ENCODE peak calls at places on chromosomes 13 and 19, in ten cellular contexts. B is stimulated activated CD8-positive, alpha-beta memory T cell treated with anti-CD3 and anti-CD28 coated beads, Interleukin-4, amount 100 ng/mL, for 4 hours; Q is transverse colon; X is stomach; E is GM06990; K is NCI-H2171; O is HFFc6; V is HS-5; A is neural crest cell; T is HFF-Myc. Z is an unnamed sample.

GRCh38 chr19:46372901-46373572 is 26.1 kb downstream of the PPP5C start:
- DNase-seq in B (no peak), Q (no peak), X (no peak), E (no peak), K (no peak), O (no peak), V (no peak), A (no peak), T (no peak), Z (no peak)

GRCh38 chr13:24680258-24680920 is at the start of gene ATP12A:
- DNase-seq in B (no peak), Q (peak), X (peak), E (no peak), K (no peak), O (no peak), V (no peak), A (no peak), T (no peak), Z (peak)

GRCh38 chr19:43470288-43470687 is 4.9 kb upstream of the LYPD3 start:
- DNase-seq in B (peak), Q (no peak), X (no peak), E (no peak), K (no peak), O (peak), V (no peak), A (no peak), T (no peak), Z (no peak)

GRCh38 chr13:28820099-28821051 is at the start of gene MTUS2:
- DNase-seq in B (no peak), Q (no peak), X (no peak), E (peak), K (no peak), O (no peak), V (no peak), A (peak), T (no peak), Z (no peak)

GRCh38 chr13:100314132-100314910 is 225.4 kb downstream of the PCCA start:
- DNase-seq in B (no peak), Q (no peak), X (no peak), E (no peak), K (no peak), O (no peak), V (no peak), A (no peak), T (no peak), Z (no peak)

GRCh38 chr19:5926641-5927438 is 12.8 kb downstream of the CAPS start:
- DNase-seq in B (no peak), Q (peak), X (no peak), E (no peak), K (no peak), O (peak), V (no peak), A (no peak), T (peak), Z (no peak)

GRCh38 chr13:78602561-78603239 is 652 bp downstream of the POU4F1 start:
- DNase-seq in B (no peak), Q (no peak), X (no peak), E (peak), K (peak), O (no peak), V (no peak), A (no peak), T (no peak), Z (peak)

GRCh38 chr13:44394649-44395048 is 21.0 kb downstream of the SERP2 start:
- DNase-seq in B (no peak), Q (no peak), X (no peak), E (no peak), K (no peak), O (no peak), V (no peak), A (no peak), T (no peak), Z (no peak)

GRCh38 chr13:21060827-21061076 is 634 bp downstream of the LATS2 start:
- DNase-seq in B (no peak), Q (no peak), X (peak), E (no peak), K (no peak), O (no peak), V (no peak), A (peak), T (no peak), Z (no peak)

GRCh38 chr19:31821346-31821745 is 472.1 kb upstream of the TSHZ3 start:
- DNase-seq in B (no peak), Q (no peak), X (no peak), E (no peak), K (no peak), O (no peak), V (no peak), A (no peak), T (no peak), Z (no peak)

GRCh38 chr19:40640744-40641143 is 39.6 kb downstream of the LTBP4 start:
- DNase-seq in B (no peak), Q (no peak), X (no peak), E (no peak), K (no peak), O (no peak), V (no peak), A (no peak), T (no peak), Z (no peak)

GRCh38 chr13:36030670-36031331 is 100.4 kb downstream of the DCLK1 start:
- DNase-seq in B (no peak), Q (no peak), X (no peak), E (no peak), K (no peak), O (no peak), V (no peak), A (no peak), T (no peak), Z (no peak)

GRCh38 chr13:95698047-95698749 is 21.3 kb downstream of the DNAJC3 start:
- DNase-seq in B (no peak), Q (no peak), X (no peak), E (no peak), K (no peak), O (no peak), V (no peak), A (no peak), T (no peak), Z (no peak)

Z was measured in GM13977.